ENCODE peak calls at places on chromosomes 7 and 10, in four cellular contexts. A is GM12878, E is K562, F is H1. K is an unnamed sample.

GRCh38 chr10:75407716-75408511 is 6.3 kb upstream of the ZNF503 start:
- DNase-seq in A (no peak), E (peak), F (no peak), K (no peak)

GRCh38 chr10:82742478-82742877 is 867.5 kb downstream of the NRG3 start:
- DNase-seq in A (no peak), E (no peak), F (no peak), K (no peak)

GRCh38 chr10:52818019-52818418 is 45.4 kb upstream of the MBL2 start:
- DNase-seq in A (peak), E (peak), F (peak), K (peak)

GRCh38 chr7:73876973-73877372 is 16.0 kb downstream of the TMEM270 start:
- DNase-seq in A (no peak), E (no peak), F (no peak), K (no peak)

GRCh38 chr7:100157334-100158228 is 942 bp downstream of the TRAPPC14 start:
- DNase-seq in A (no peak), E (peak), F (no peak), K (no peak)

GRCh38 chr10:52318136-52318810 is 4.2 kb downstream of the DKK1 start:
- DNase-seq in A (no peak), E (no peak), F (no peak), K (no peak)

GRCh38 chr7:71776726-71777125 is 635.4 kb downstream of the CALN1 start:
- DNase-seq in A (no peak), E (no peak), F (no peak), K (no peak)

GRCh38 chr10:124991872-124992271 is 49.9 kb downstream of the ZRANB1 start:
- DNase-seq in A (no peak), E (no peak), F (no peak), K (no peak)

GRCh38 chr7:26376208-26376917 is 84.7 kb downstream of the SNX10 start:
- DNase-seq in A (no peak), E (no peak), F (no peak), K (peak)

GRCh38 chr7:143924851-143925250 is 10.2 kb upstream of the OR2F2 start:
- DNase-seq in A (no peak), E (no peak), F (no peak), K (no peak)

GRCh38 chr10:70603439-70603778 is 868 bp upstream of the PRF1 start:
- DNase-seq in A (no peak), E (no peak), F (no peak), K (no peak)

GRCh38 chr7:157021893-157022680 is 11.6 kb upstream of the MNX1 start:
- DNase-seq in A (no peak), E (no peak), F (no peak), K (no peak)

GRCh38 chr7:73933091-73933490 is 72.1 kb downstream of the TMEM270 start:
- DNase-seq in A (no peak), E (no peak), F (no peak), K (no peak)

GRCh38 chr7:140876519-140877248 is 48.0 kb downstream of the BRAF start:
- DNase-seq in A (peak), E (no peak), F (no peak), K (no peak)

GRCh38 chr7:124671976-124672375 is 93.6 kb downstream of the GPR37 start:
- DNase-seq in A (no peak), E (no peak), F (no peak), K (no peak)

GRCh38 chr10:111593578-111593977 is 516.7 kb downstream of the ADRA2A start:
- DNase-seq in A (no peak), E (no peak), F (no peak), K (no peak)

GRCh38 chr10:24467605-24468004 is 256.1 kb downstream of the ARHGAP21 start:
- DNase-seq in A (no peak), E (no peak), F (no peak), K (no peak)

GRCh38 chr10:24469993-24470392 is 253.7 kb downstream of the ARHGAP21 start:
- DNase-seq in A (no peak), E (no peak), F (no peak), K (no peak)

GRCh38 chr10:24467094-24467493 is 256.6 kb downstream of the ARHGAP21 start:
- DNase-seq in A (no peak), E (no peak), F (no peak), K (no peak)

GRCh38 chr10:24466616-24466949 is 257.1 kb downstream of the ARHGAP21 start:
- DNase-seq in A (no peak), E (no peak), F (no peak), K (no peak)

GRCh38 chr10:24468281-24468751 is 255.4 kb downstream of the ARHGAP21 start:
- DNase-seq in A (no peak), E (no peak), F (no peak), K (no peak)
- TF ChIP-seq TAF1 in A (no peak), E (no peak), F (no peak), K (no peak)

DNA sequence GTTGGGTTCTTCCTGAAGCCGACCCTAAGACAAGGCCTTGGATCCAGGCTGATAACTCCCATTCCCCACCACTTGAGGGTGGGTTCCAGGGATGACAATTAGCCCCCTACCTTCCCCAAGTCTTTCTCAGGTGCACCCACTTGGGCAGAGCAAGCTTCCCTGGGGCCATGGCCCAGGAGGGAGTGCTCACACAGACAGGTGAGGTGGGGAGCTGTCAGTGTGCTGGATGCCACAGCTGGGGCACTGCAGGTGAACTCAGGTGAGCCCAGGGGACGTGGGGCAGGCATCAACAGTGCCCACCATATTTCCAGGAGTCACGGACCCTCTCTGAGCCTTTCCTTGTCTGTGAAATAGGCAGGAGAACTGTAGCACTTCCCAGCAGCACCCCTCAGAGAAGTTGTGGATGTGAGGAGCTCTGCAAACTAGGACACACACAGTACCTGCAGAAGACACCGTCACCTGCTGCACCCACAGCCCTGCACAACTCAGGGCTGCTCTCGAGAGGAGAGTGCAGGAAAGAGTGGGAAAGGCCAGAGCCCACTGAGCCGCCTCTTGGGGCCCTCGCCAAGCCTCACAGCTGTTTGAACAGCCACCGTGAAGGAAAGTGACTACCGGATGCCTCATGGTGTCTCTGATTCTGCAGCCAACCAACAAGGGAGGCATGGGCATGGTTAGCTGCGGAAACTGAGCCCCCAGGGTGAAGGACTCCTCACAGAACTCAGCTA is 17.8 kb downstream of the SH3PXD2A start:
- DNase-seq in A (no peak), E (no peak), F (no peak), K (no peak)
- TF ChIP-seq TAF1 in A (no peak), E (no peak), F (no peak), K (no peak)

GRCh38 chr10:484925-485661 is 204.4 kb downstream of the DIP2C start:
- DNase-seq in A (no peak), E (no peak), F (no peak), K (no peak)

GRCh38 chr10:484441-484924 is 205.0 kb downstream of the DIP2C start:
- DNase-seq in A (no peak), E (no peak), F (no peak), K (no peak)

GRCh38 chr10:488081-488932 is 201.2 kb downstream of the DIP2C start:
- DNase-seq in A (no peak), E (no peak), F (no peak), K (no peak)

GRCh38 chr10:486668-487067 is 202.8 kb downstream of the DIP2C start:
- DNase-seq in A (no peak), E (no peak), F (no peak), K (no peak)

GRCh38 chr10:485776-486572 is 203.5 kb downstream of the DIP2C start:
- DNase-seq in A (no peak), E (no peak), F (no peak), K (no peak)
- TF ChIP-seq TAF1 in A (no peak), E (no peak), F (no peak), K (no peak)

GRCh38 chr7:111196655-111197054 is 105.7 kb downstream of the LRRN3 start:
- DNase-seq in A (no peak), E (no peak), F (no peak), K (no peak)

GRCh38 chr7:111199643-111200042 is 108.7 kb downstream of the LRRN3 start:
- DNase-seq in A (no peak), E (no peak), F (no peak), K (no peak)

GRCh38 chr7:111202321-111202720 is 111.4 kb downstream of the LRRN3 start:
- DNase-seq in A (no peak), E (no peak), F (no peak), K (no peak)

GRCh38 chr7:111192614-111193053 is 101.7 kb downstream of the LRRN3 start:
- DNase-seq in A (no peak), E (no peak), F (no peak), K (no peak)

GRCh38 chr7:111198255-111198654 is 107.3 kb downstream of the LRRN3 start:
- DNase-seq in A (no peak), E (peak), F (no peak), K (no peak)
- TF ChIP-seq TAF1 in A (no peak), E (no peak), F (no peak), K (no peak)

GRCh38 chr7:39453743-39454355 is 112.4 kb upstream of the YAE1 start:
- DNase-seq in A (peak), E (peak), F (peak), K (peak)
- TF ChIP-seq TAF1 in A (no peak), E (no peak), F (no peak), K (no peak)

GRCh38 chr10:72515455-72515854 is 110.4 kb downstream of the MICU1 start:
- DNase-seq in A (no peak), E (no peak), F (no peak), K (no peak)
- TF ChIP-seq TAF1 in A (no peak), E (no peak), F (no peak), K (no peak)

DNA sequence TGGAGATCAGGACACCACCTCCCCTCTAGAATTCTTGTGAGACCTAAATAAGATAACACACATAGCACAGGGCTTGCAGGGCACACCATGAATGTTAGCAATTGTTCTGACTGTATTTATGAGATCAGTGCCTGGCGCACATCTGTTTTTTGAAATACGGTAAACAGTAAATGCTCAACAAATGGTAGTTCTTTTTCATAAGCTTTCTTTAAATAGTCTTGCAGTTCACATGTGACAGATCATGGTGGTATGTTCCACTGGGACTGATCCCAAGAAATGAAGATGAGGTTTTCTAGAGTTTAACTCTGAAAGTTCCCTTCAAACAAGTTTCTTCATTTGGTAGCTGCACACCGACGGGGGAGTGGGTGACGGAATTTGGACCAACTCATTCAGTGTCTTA is 34.8 kb downstream of the CREB5 start:
- DNase-seq in A (no peak), E (no peak), F (no peak), K (no peak)
- TF ChIP-seq TAF1 in A (no peak), E (no peak), F (no peak), K (no peak)

GRCh38 chr10:48639646-48640045 is 34.8 kb upstream of the ARHGAP22 start:
- DNase-seq in A (no peak), E (no peak), F (no peak), K (no peak)

GRCh38 chr10:48638158-48638557 is 33.3 kb upstream of the ARHGAP22 start:
- DNase-seq in A (no peak), E (no peak), F (no peak), K (no peak)

GRCh38 chr10:48636231-48636630 is 31.4 kb upstream of the ARHGAP22 start:
- DNase-seq in A (no peak), E (no peak), F (no peak), K (no peak)

GRCh38 chr10:48636901-48637300 is 32.0 kb upstream of the ARHGAP22 start:
- DNase-seq in A (no peak), E (no peak), F (no peak), K (no peak)

DNA sequence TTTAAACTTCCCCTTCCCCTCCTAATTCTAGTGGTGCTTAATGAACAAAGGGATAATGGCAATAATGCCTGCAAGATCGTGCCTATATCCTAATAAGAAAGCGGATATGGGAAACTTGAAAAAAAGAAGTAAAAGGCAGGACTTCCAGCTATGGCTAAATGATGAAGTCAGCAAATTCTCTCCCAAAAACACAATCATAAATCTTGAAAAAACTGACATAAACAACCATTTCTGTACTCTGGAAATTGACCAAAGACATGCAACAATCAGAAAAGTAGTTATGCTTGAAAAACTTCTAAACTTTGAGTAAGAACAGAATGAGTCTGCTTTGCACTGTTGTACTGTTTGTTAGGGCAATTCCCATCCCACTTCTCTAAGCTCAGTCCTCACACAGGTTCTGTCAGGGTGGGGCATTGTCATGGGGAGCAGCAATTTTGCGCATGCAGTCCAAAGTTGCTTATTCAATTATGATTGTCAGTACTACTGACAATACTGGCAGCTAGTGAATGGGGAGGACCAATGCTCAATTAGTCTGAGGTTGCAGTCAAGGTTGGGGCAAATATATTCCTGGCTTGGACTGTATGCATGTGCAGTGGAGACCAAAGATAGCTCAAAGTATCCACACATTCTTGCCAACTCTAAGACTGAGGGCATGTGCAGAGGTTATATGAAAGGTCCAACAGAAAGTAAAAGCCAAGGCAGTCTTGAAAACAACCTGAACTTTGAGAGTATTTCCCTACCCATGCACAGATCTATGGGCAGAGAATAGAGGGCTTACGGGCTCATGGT is 34.1 kb upstream of the ARHGAP22 start:
- DNase-seq in A (no peak), E (no peak), F (no peak), K (no peak)
- TF ChIP-seq TAF1 in A (no peak), E (no peak), F (no peak), K (no peak)